ENCODE peak calls at places on chromosomes 1 and 21, in four cellular contexts. Z, D, E and S are unnamed samples.

GRCh38 chr1:199272690-199273089 is 633.9 kb downstream of the PTPRC start:
- DNase-seq in E (no peak), Z (peak), D (peak), S (no peak)

GRCh38 chr1:8166436-8166835 is 140.3 kb upstream of the ERRFI1 start:
- DNase-seq in Z (no peak), D (no peak), E (peak), S (no peak)

GRCh38 chr1:211752317-211752716 is 76.9 kb upstream of the NEK2 start:
- DNase-seq in D (no peak), Z (no peak), E (no peak), S (no peak)

GRCh38 chr1:168506204-168506819 is 37.5 kb downstream of the XCL2 start:
- DNase-seq in E (no peak), D (no peak), Z (peak), S (no peak)

GRCh38 chr1:33424610-33425009 is 6.3 kb downstream of the PHC2 start:
- DNase-seq in E (no peak), Z (peak), D (no peak), S (no peak)

GRCh38 chr1:94514095-94514727 is 27.3 kb downstream of the F3 start:
- DNase-seq in E (no peak), D (no peak), Z (peak), S (no peak)

GRCh38 chr1:6265173-6265572 is 4.3 kb upstream of the GPR153 start:
- DNase-seq in E (no peak), Z (no peak), D (no peak), S (no peak)

GRCh38 chr1:58814251-58815068 is 30.6 kb upstream of the JUN start:
- DNase-seq in E (no peak), D (no peak), Z (no peak), S (no peak)

GRCh38 chr1:158071106-158071505 is 77.7 kb downstream of the KIRREL1 start:
- DNase-seq in D (no peak), E (peak), Z (peak), S (no peak)

GRCh38 chr1:119308130-119308529 is 60.5 kb upstream of the HAO2 start:
- DNase-seq in E (no peak), Z (no peak), D (no peak), S (no peak)

GRCh38 chr1:51506537-51506936 is 12.5 kb downstream of the EPS15 start:
- DNase-seq in E (no peak), D (no peak), Z (peak), S (no peak)

GRCh38 chr1:1243807-1244191 is 2.7 kb downstream of the C1QTNF12 start:
- DNase-seq in Z (peak), E (no peak), D (no peak), S (no peak)

GRCh38 chr1:221018415-221018814 is 139.2 kb downstream of the HLX start:
- DNase-seq in Z (no peak), D (no peak), E (no peak), S (no peak)

GRCh38 chr21:30434033-30434631 is 4.1 kb downstream of the KRTAP13-4 start:
- DNase-seq in D (no peak), Z (peak), E (no peak), S (no peak)

GRCh38 chr1:242784074-242784473 is 259.6 kb upstream of the PLD5 start:
- DNase-seq in E (no peak), D (no peak), Z (no peak), S (no peak)

GRCh38 chr21:26909972-26910371 is 56.9 kb downstream of the ADAMTS5 start:
- DNase-seq in Z (peak), D (no peak), E (no peak), S (no peak)

GRCh38 chr1:193111641-193112090 is 6.5 kb upstream of the GLRX2 start:
- DNase-seq in E (no peak), Z (peak), D (peak), S (no peak)

GRCh38 chr1:111062081-111062480 is 77.8 kb downstream of the DRAM2 start:
- DNase-seq in E (no peak), D (no peak), Z (no peak), S (no peak)

GRCh38 chr1:157181258-157181657 is 43.1 kb upstream of the ETV3 start:
- DNase-seq in E (no peak), Z (no peak), D (no peak), S (no peak)

GRCh38 chr1:50603274-50604271 is 180.3 kb upstream of the DMRTA2 start:
- DNase-seq in E (no peak), D (no peak), Z (peak), S (no peak)

GRCh38 chr1:39144943-39145650 is 59.4 kb upstream of the MACF1 start:
- DNase-seq in Z (no peak), E (no peak), D (no peak), S (no peak)

GRCh38 chr1:38929476-38929875 is 12.2 kb downstream of the RHBDL2 start:
- DNase-seq in D (no peak), Z (no peak), E (peak), S (peak)

GRCh38 chr21:42186591-42186990 is 32.3 kb upstream of the ABCG1 start:
- DNase-seq in D (no peak), E (no peak), Z (no peak), S (no peak)

GRCh38 chr1:14937288-14937949 is 216.1 kb upstream of the TMEM51 start:
- DNase-seq in D (no peak), Z (no peak), E (no peak), S (no peak)

GRCh38 chr1:145985502-145986439 is 10.6 kb downstream of the TXNIP start:
- DNase-seq in D (no peak), Z (peak), E (no peak), S (no peak)

GRCh38 chr1:8516793-8517556 is 199.1 kb downstream of the SLC45A1 start:
- DNase-seq in Z (peak), E (peak), D (no peak), S (peak)

GRCh38 chr1:110584045-110584444 is 22.1 kb downstream of the KCNA2 start:
- DNase-seq in E (no peak), D (no peak), Z (no peak), S (no peak)

GRCh38 chr1:104706631-104707147 is 957.0 kb downstream of the AMY1C start:
- DNase-seq in E (no peak), D (no peak), Z (peak), S (no peak)

GRCh38 chr21:16061194-16061593 is 331.4 kb downstream of the USP25 start:
- DNase-seq in Z (no peak), D (no peak), E (no peak), S (no peak)

GRCh38 chr1:6140413-6140812 is 39.7 kb downstream of the CHD5 start:
- DNase-seq in Z (no peak), D (no peak), E (no peak), S (no peak)

GRCh38 chr1:206012086-206012859 is 9.1 kb upstream of the RAB7B start:
- DNase-seq in Z (no peak), D (no peak), E (peak), S (peak)

GRCh38 chr1:9453375-9454093 is 85.7 kb upstream of the SLC25A33 start:
- DNase-seq in E (no peak), D (no peak), Z (no peak), S (no peak)

GRCh38 chr21:45309069-45309521 is 21.4 kb upstream of the POFUT2 start:
- DNase-seq in E (peak), D (no peak), Z (peak), S (no peak)

GRCh38 chr1:201870397-201870796 is 18.3 kb upstream of the SHISA4 start:
- DNase-seq in D (no peak), Z (peak), E (no peak), S (no peak)

GRCh38 chr1:26280333-26281042 is 602 bp downstream of the SH3BGRL3 start:
- DNase-seq in Z (peak), D (no peak), E (no peak), S (no peak)

GRCh38 chr1:71193153-71193552 is 112.3 kb upstream of the ZRANB2 start:
- DNase-seq in D (no peak), Z (peak), E (no peak), S (peak)